ENCODE peak calls at places on chromosomes 11 and 22, in six cellular contexts. One of them, this sample, is unnamed.

GRCh38 chr22:48065852-48066251 is 1303.4 kb downstream of the TBC1D22A start:
- DNase-seq in H9: no peak
- DNase-seq in stimulated activated naive CD4-positive, alpha-beta T cell treated with Interleukin-2 at 50 U/mL for 16 hours: no peak
- DNase-seq in effector CD4-positive, alpha-beta T cell: no peak
- DNase-seq in NCI-H774: no peak
- DNase-seq in upper lobe of right lung: no peak
- DNase-seq in this sample: no peak

GRCh38 chr11:113531575-113532451 is 56.6 kb upstream of the DRD2 start:
- DNase-seq in H9: no peak
- DNase-seq in stimulated activated naive CD4-positive, alpha-beta T cell treated with Interleukin-2 at 50 U/mL for 16 hours: no peak
- DNase-seq in effector CD4-positive, alpha-beta T cell: no peak
- DNase-seq in NCI-H774: no peak
- DNase-seq in upper lobe of right lung: no peak
- DNase-seq in this sample: no peak

GRCh38 chr11:64489831-64490441 is 101.1 kb upstream of the SLC22A12 start:
- DNase-seq in H9: peak; percentile 78
- DNase-seq in stimulated activated naive CD4-positive, alpha-beta T cell treated with Interleukin-2 at 50 U/mL for 16 hours: peak; percentile 4
- DNase-seq in effector CD4-positive, alpha-beta T cell: peak; percentile 18
- DNase-seq in NCI-H774: peak; percentile 43
- DNase-seq in upper lobe of right lung: peak; percentile 74
- DNase-seq in this sample: peak; percentile 17

GRCh38 chr22:43174941-43175531 is 11.9 kb downstream of the TTLL12 start:
- DNase-seq in H9: no peak
- DNase-seq in stimulated activated naive CD4-positive, alpha-beta T cell treated with Interleukin-2 at 50 U/mL for 16 hours: no peak
- DNase-seq in effector CD4-positive, alpha-beta T cell: no peak
- DNase-seq in NCI-H774: no peak
- DNase-seq in upper lobe of right lung: no peak
- DNase-seq in this sample: no peak

GRCh38 chr11:119175493-119176077 is 7.1 kb downstream of the NLRX1 start:
- DNase-seq in H9: no peak
- DNase-seq in stimulated activated naive CD4-positive, alpha-beta T cell treated with Interleukin-2 at 50 U/mL for 16 hours: no peak
- DNase-seq in effector CD4-positive, alpha-beta T cell: no peak
- DNase-seq in NCI-H774: peak; percentile 24
- DNase-seq in upper lobe of right lung: no peak
- DNase-seq in this sample: no peak

GRCh38 chr11:92099183-92099582 is 125.4 kb upstream of the FAT3 start:
- DNase-seq in H9: no peak
- DNase-seq in stimulated activated naive CD4-positive, alpha-beta T cell treated with Interleukin-2 at 50 U/mL for 16 hours: no peak
- DNase-seq in effector CD4-positive, alpha-beta T cell: no peak
- DNase-seq in NCI-H774: no peak
- DNase-seq in upper lobe of right lung: no peak
- DNase-seq in this sample: no peak

GRCh38 chr22:39024923-39025322 is 4.0 kb downstream of the APOBEC3D start:
- DNase-seq in H9: no peak
- DNase-seq in stimulated activated naive CD4-positive, alpha-beta T cell treated with Interleukin-2 at 50 U/mL for 16 hours: no peak
- DNase-seq in effector CD4-positive, alpha-beta T cell: no peak
- DNase-seq in NCI-H774: no peak
- DNase-seq in upper lobe of right lung: no peak
- DNase-seq in this sample: peak; percentile 40

GRCh38 chr22:20093437-20093836 is 13.4 kb downstream of the DGCR8 start:
- DNase-seq in H9: no peak
- DNase-seq in stimulated activated naive CD4-positive, alpha-beta T cell treated with Interleukin-2 at 50 U/mL for 16 hours: no peak
- DNase-seq in effector CD4-positive, alpha-beta T cell: no peak
- DNase-seq in NCI-H774: no peak
- DNase-seq in upper lobe of right lung: peak; percentile 28
- DNase-seq in this sample: no peak

GRCh38 chr11:42967653-42968052 is 344.1 kb upstream of the API5 start:
- DNase-seq in H9: no peak
- DNase-seq in stimulated activated naive CD4-positive, alpha-beta T cell treated with Interleukin-2 at 50 U/mL for 16 hours: no peak
- DNase-seq in effector CD4-positive, alpha-beta T cell: no peak
- DNase-seq in NCI-H774: no peak
- DNase-seq in upper lobe of right lung: no peak
- DNase-seq in this sample: no peak

GRCh38 chr22:38881997-38882396 is 10.0 kb upstream of the CBX6 start:
- DNase-seq in H9: no peak
- DNase-seq in stimulated activated naive CD4-positive, alpha-beta T cell treated with Interleukin-2 at 50 U/mL for 16 hours: no peak
- DNase-seq in effector CD4-positive, alpha-beta T cell: no peak
- DNase-seq in NCI-H774: no peak
- DNase-seq in upper lobe of right lung: no peak
- DNase-seq in this sample: no peak

GRCh38 chr22:24209016-24209415 is 27.7 kb downstream of the SUSD2 start:
- DNase-seq in H9: no peak
- DNase-seq in stimulated activated naive CD4-positive, alpha-beta T cell treated with Interleukin-2 at 50 U/mL for 16 hours: no peak
- DNase-seq in effector CD4-positive, alpha-beta T cell: no peak
- DNase-seq in NCI-H774: no peak
- DNase-seq in upper lobe of right lung: no peak
- DNase-seq in this sample: no peak

GRCh38 chr11:299081-299891 is at the start of gene IFITM5:
- DNase-seq in H9: no peak
- DNase-seq in stimulated activated naive CD4-positive, alpha-beta T cell treated with Interleukin-2 at 50 U/mL for 16 hours: no peak
- DNase-seq in effector CD4-positive, alpha-beta T cell: no peak
- DNase-seq in NCI-H774: no peak
- DNase-seq in upper lobe of right lung: peak; percentile 64
- DNase-seq in this sample: no peak

GRCh38 chr11:130192845-130193267 is 33.3 kb downstream of the ST14 start:
- DNase-seq in H9: no peak
- DNase-seq in stimulated activated naive CD4-positive, alpha-beta T cell treated with Interleukin-2 at 50 U/mL for 16 hours: no peak
- DNase-seq in effector CD4-positive, alpha-beta T cell: no peak
- DNase-seq in NCI-H774: no peak
- DNase-seq in upper lobe of right lung: no peak
- DNase-seq in this sample: no peak

GRCh38 chr11:72583177-72583553 is 91.1 kb downstream of the PDE2A start:
- DNase-seq in H9: no peak
- DNase-seq in stimulated activated naive CD4-positive, alpha-beta T cell treated with Interleukin-2 at 50 U/mL for 16 hours: no peak
- DNase-seq in effector CD4-positive, alpha-beta T cell: no peak
- DNase-seq in NCI-H774: no peak
- DNase-seq in upper lobe of right lung: peak; percentile 38
- DNase-seq in this sample: no peak

GRCh38 chr22:37904572-37905533 is 1.2 kb upstream of the MICALL1 start:
- DNase-seq in H9: peak; percentile 58
- DNase-seq in stimulated activated naive CD4-positive, alpha-beta T cell treated with Interleukin-2 at 50 U/mL for 16 hours: no peak
- DNase-seq in effector CD4-positive, alpha-beta T cell: no peak
- DNase-seq in NCI-H774: no peak
- DNase-seq in upper lobe of right lung: no peak
- DNase-seq in this sample: no peak

GRCh38 chr11:110147965-110148709 is 54.9 kb downstream of the ZC3H12C start:
- DNase-seq in H9: no peak
- DNase-seq in stimulated activated naive CD4-positive, alpha-beta T cell treated with Interleukin-2 at 50 U/mL for 16 hours: no peak
- DNase-seq in effector CD4-positive, alpha-beta T cell: no peak
- DNase-seq in NCI-H774: no peak
- DNase-seq in upper lobe of right lung: no peak
- DNase-seq in this sample: no peak

GRCh38 chr11:59145534-59145933 is 2.9 kb downstream of the FAM111A start:
- DNase-seq in H9: no peak
- DNase-seq in stimulated activated naive CD4-positive, alpha-beta T cell treated with Interleukin-2 at 50 U/mL for 16 hours: no peak
- DNase-seq in effector CD4-positive, alpha-beta T cell: no peak
- DNase-seq in NCI-H774: no peak
- DNase-seq in upper lobe of right lung: no peak
- DNase-seq in this sample: no peak